ENCODE peak calls at places on chromosomes 7 and 10, in five cellular contexts. One of them, this sample, is unnamed.

GRCh38 chr10:101624526-101625102 is 36.5 kb downstream of the DPCD start:
- DNase-seq in progenitor cell of endocrine pancreas: no peak
- DNase-seq in ascending aorta: no peak
- DNase-seq in GM13977: no peak
- DNase-seq in AG04449: no peak
- DNase-seq in this sample: no peak

GRCh38 chr10:71740069-71740468 is 20.5 kb upstream of the C10orf105 start:
- DNase-seq in progenitor cell of endocrine pancreas: no peak
- DNase-seq in ascending aorta: no peak
- DNase-seq in GM13977: no peak
- DNase-seq in AG04449: peak
- DNase-seq in this sample: no peak

GRCh38 chr10:57482259-57482658 is 785.4 kb downstream of the IPMK start:
- DNase-seq in progenitor cell of endocrine pancreas: no peak
- DNase-seq in ascending aorta: no peak
- DNase-seq in GM13977: no peak
- DNase-seq in AG04449: no peak
- DNase-seq in this sample: no peak

GRCh38 chr10:84365339-84365881 is 37.0 kb downstream of the CCSER2 start:
- DNase-seq in progenitor cell of endocrine pancreas: no peak
- DNase-seq in ascending aorta: no peak
- DNase-seq in GM13977: no peak
- DNase-seq in AG04449: no peak
- DNase-seq in this sample: no peak

GRCh38 chr7:142383826-142384507 is 126.1 kb upstream of the PRSS58 start:
- DNase-seq in progenitor cell of endocrine pancreas: no peak
- DNase-seq in ascending aorta: no peak
- DNase-seq in GM13977: no peak
- DNase-seq in AG04449: no peak
- DNase-seq in this sample: peak

GRCh38 chr7:4725014-4725951 is 43.2 kb downstream of the FOXK1 start:
- DNase-seq in progenitor cell of endocrine pancreas: no peak
- DNase-seq in ascending aorta: peak
- DNase-seq in GM13977: peak
- DNase-seq in AG04449: peak
- DNase-seq in this sample: peak

GRCh38 chr7:2001601-2002442 is 230.9 kb downstream of the MAD1L1 start:
- DNase-seq in progenitor cell of endocrine pancreas: no peak
- DNase-seq in ascending aorta: peak
- DNase-seq in GM13977: no peak
- DNase-seq in AG04449: no peak
- DNase-seq in this sample: no peak

GRCh38 chr7:94216944-94217461 is 177.7 kb upstream of the COL1A2 start:
- DNase-seq in progenitor cell of endocrine pancreas: no peak
- DNase-seq in ascending aorta: no peak
- DNase-seq in GM13977: no peak
- DNase-seq in AG04449: no peak
- DNase-seq in this sample: no peak

GRCh38 chr10:44462338-44462914 is 77.5 kb upstream of the CXCL12 start:
- DNase-seq in progenitor cell of endocrine pancreas: no peak
- DNase-seq in ascending aorta: no peak
- DNase-seq in GM13977: no peak
- DNase-seq in AG04449: no peak
- DNase-seq in this sample: no peak

GRCh38 chr7:1136841-1137516 is 23.0 kb downstream of the ZFAND2A start:
- DNase-seq in progenitor cell of endocrine pancreas: no peak
- DNase-seq in ascending aorta: no peak
- DNase-seq in GM13977: no peak
- DNase-seq in AG04449: no peak
- DNase-seq in this sample: no peak

GRCh38 chr7:158377800-158378623 is 209.6 kb downstream of the PTPRN2 start:
- DNase-seq in progenitor cell of endocrine pancreas: no peak
- DNase-seq in ascending aorta: no peak
- DNase-seq in GM13977: no peak
- DNase-seq in AG04449: no peak
- DNase-seq in this sample: no peak

GRCh38 chr7:70595741-70596574 is 536.0 kb upstream of the GALNT17 start:
- DNase-seq in progenitor cell of endocrine pancreas: peak
- DNase-seq in ascending aorta: no peak
- DNase-seq in GM13977: peak
- DNase-seq in AG04449: no peak
- DNase-seq in this sample: peak

GRCh38 chr10:132900211-132900756 is 42.1 kb downstream of the CFAP46 start:
- DNase-seq in progenitor cell of endocrine pancreas: no peak
- DNase-seq in ascending aorta: no peak
- DNase-seq in GM13977: no peak
- DNase-seq in AG04449: no peak
- DNase-seq in this sample: no peak

GRCh38 chr10:124149681-124150080 is 56.3 kb upstream of the CHST15 start:
- DNase-seq in progenitor cell of endocrine pancreas: no peak
- DNase-seq in ascending aorta: no peak
- DNase-seq in GM13977: no peak
- DNase-seq in AG04449: no peak
- DNase-seq in this sample: no peak

GRCh38 chr10:34194259-34194658 is 620.8 kb downstream of the PARD3 start:
- DNase-seq in progenitor cell of endocrine pancreas: no peak
- DNase-seq in ascending aorta: no peak
- DNase-seq in GM13977: no peak
- DNase-seq in AG04449: peak
- DNase-seq in this sample: no peak

GRCh38 chr10:27390681-27391080 is 113.4 kb upstream of the RAB18 start:
- DNase-seq in progenitor cell of endocrine pancreas: no peak
- DNase-seq in ascending aorta: no peak
- DNase-seq in GM13977: no peak
- DNase-seq in AG04449: peak
- DNase-seq in this sample: no peak

GRCh38 chr10:8600192-8600591 is 545.7 kb downstream of the GATA3 start:
- DNase-seq in progenitor cell of endocrine pancreas: no peak
- DNase-seq in ascending aorta: no peak
- DNase-seq in GM13977: no peak
- DNase-seq in AG04449: no peak
- DNase-seq in this sample: peak

GRCh38 chr7:155296788-155297516 is 726 bp upstream of the INSIG1 start:
- DNase-seq in progenitor cell of endocrine pancreas: no peak
- DNase-seq in ascending aorta: no peak
- DNase-seq in GM13977: peak
- DNase-seq in AG04449: no peak
- DNase-seq in this sample: peak

GRCh38 chr7:50226669-50227068 is 77.8 kb upstream of the IKZF1 start:
- DNase-seq in progenitor cell of endocrine pancreas: no peak
- DNase-seq in ascending aorta: no peak
- DNase-seq in GM13977: peak
- DNase-seq in AG04449: no peak
- DNase-seq in this sample: peak

GRCh38 chr7:50226139-50226538 is 78.4 kb upstream of the IKZF1 start:
- DNase-seq in progenitor cell of endocrine pancreas: no peak
- DNase-seq in ascending aorta: no peak
- DNase-seq in GM13977: no peak
- DNase-seq in AG04449: no peak
- DNase-seq in this sample: no peak

GRCh38 chr7:50227623-50228618 is 76.6 kb upstream of the IKZF1 start:
- DNase-seq in progenitor cell of endocrine pancreas: no peak
- DNase-seq in ascending aorta: no peak
- DNase-seq in GM13977: no peak
- DNase-seq in AG04449: no peak
- DNase-seq in this sample: no peak

GRCh38 chr7:50229964-50230363 is 74.6 kb upstream of the IKZF1 start:
- DNase-seq in progenitor cell of endocrine pancreas: no peak
- DNase-seq in ascending aorta: no peak
- DNase-seq in GM13977: no peak
- DNase-seq in AG04449: no peak
- DNase-seq in this sample: no peak
- TF ChIP-seq CTCF in progenitor cell of endocrine pancreas: peak
- TF ChIP-seq CTCF in ascending aorta: no peak
- TF ChIP-seq CTCF in GM13977: peak
- TF ChIP-seq CTCF in AG04449: no peak
- TF ChIP-seq CTCF in this sample: peak

GRCh38 chr7:150874401-150875198 is 22.3 kb downstream of the AOC1 start:
- DNase-seq in progenitor cell of endocrine pancreas: no peak
- DNase-seq in ascending aorta: no peak
- DNase-seq in GM13977: peak
- DNase-seq in AG04449: no peak
- DNase-seq in this sample: no peak

GRCh38 chr7:150879345-150879744 is 27.0 kb downstream of the AOC1 start:
- DNase-seq in progenitor cell of endocrine pancreas: no peak
- DNase-seq in ascending aorta: no peak
- DNase-seq in GM13977: no peak
- DNase-seq in AG04449: no peak
- DNase-seq in this sample: no peak

GRCh38 chr7:150875791-150876190 is 23.5 kb downstream of the AOC1 start:
- DNase-seq in progenitor cell of endocrine pancreas: no peak
- DNase-seq in ascending aorta: no peak
- DNase-seq in GM13977: no peak
- DNase-seq in AG04449: no peak
- DNase-seq in this sample: no peak

GRCh38 chr7:150877545-150877944 is 25.2 kb downstream of the AOC1 start:
- DNase-seq in progenitor cell of endocrine pancreas: no peak
- DNase-seq in ascending aorta: no peak
- DNase-seq in GM13977: no peak
- DNase-seq in AG04449: no peak
- DNase-seq in this sample: no peak

DNA sequence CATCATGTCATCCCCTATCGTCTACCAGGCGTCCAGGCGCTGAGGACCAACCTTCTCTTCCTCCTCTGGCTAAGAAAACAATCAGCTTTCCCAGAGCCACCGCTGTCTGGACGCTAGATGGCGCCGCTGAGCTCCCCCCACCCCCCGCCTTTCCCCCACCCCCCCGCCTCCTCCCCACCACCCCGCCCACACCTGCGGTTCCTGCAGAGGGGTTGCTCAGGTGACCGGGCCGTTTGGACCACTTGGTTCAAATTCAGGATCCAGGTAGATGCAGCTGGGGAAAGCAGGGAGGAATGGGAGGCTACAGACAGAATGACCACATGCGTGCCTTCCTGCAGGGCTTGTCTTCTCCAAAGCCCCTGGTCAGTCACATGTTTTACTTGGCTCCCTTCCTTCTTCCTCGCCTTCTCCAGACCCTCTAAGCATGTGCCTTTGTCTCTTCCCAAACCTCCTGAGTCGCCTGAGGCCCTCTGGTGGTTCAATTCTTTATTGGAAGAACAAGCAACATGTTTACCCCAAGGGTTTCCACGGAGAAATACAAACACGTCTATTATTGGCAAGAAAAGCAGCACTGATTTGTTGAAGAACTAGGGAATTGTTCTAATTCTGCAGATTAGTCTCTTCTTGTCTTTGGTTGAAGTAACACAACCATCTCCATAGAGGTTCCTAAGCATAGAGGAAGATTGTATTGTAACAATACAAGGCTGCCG is 24.7 kb downstream of the AOC1 start:
- DNase-seq in progenitor cell of endocrine pancreas: peak
- DNase-seq in ascending aorta: no peak
- DNase-seq in GM13977: peak
- DNase-seq in AG04449: no peak
- DNase-seq in this sample: peak
- TF ChIP-seq CTCF in progenitor cell of endocrine pancreas: peak
- TF ChIP-seq CTCF in ascending aorta: no peak
- TF ChIP-seq CTCF in GM13977: peak
- TF ChIP-seq CTCF in AG04449: peak
- TF ChIP-seq CTCF in this sample: no peak

GRCh38 chr7:20783716-20784310 is 2.9 kb downstream of the SP8 start:
- DNase-seq in progenitor cell of endocrine pancreas: no peak
- DNase-seq in ascending aorta: no peak
- DNase-seq in GM13977: no peak
- DNase-seq in AG04449: no peak
- DNase-seq in this sample: peak

GRCh38 chr7:20783131-20783715 is 3.5 kb downstream of the SP8 start:
- DNase-seq in progenitor cell of endocrine pancreas: no peak
- DNase-seq in ascending aorta: no peak
- DNase-seq in GM13977: no peak
- DNase-seq in AG04449: no peak
- DNase-seq in this sample: no peak

GRCh38 chr7:20786049-20786412 is 655 bp downstream of the SP8 start:
- DNase-seq in progenitor cell of endocrine pancreas: no peak
- DNase-seq in ascending aorta: no peak
- DNase-seq in GM13977: peak
- DNase-seq in AG04449: no peak
- DNase-seq in this sample: no peak

GRCh38 chr7:20785211-20786048 is 1.3 kb downstream of the SP8 start:
- DNase-seq in progenitor cell of endocrine pancreas: no peak
- DNase-seq in ascending aorta: no peak
- DNase-seq in GM13977: peak
- DNase-seq in AG04449: no peak
- DNase-seq in this sample: peak

DNA sequence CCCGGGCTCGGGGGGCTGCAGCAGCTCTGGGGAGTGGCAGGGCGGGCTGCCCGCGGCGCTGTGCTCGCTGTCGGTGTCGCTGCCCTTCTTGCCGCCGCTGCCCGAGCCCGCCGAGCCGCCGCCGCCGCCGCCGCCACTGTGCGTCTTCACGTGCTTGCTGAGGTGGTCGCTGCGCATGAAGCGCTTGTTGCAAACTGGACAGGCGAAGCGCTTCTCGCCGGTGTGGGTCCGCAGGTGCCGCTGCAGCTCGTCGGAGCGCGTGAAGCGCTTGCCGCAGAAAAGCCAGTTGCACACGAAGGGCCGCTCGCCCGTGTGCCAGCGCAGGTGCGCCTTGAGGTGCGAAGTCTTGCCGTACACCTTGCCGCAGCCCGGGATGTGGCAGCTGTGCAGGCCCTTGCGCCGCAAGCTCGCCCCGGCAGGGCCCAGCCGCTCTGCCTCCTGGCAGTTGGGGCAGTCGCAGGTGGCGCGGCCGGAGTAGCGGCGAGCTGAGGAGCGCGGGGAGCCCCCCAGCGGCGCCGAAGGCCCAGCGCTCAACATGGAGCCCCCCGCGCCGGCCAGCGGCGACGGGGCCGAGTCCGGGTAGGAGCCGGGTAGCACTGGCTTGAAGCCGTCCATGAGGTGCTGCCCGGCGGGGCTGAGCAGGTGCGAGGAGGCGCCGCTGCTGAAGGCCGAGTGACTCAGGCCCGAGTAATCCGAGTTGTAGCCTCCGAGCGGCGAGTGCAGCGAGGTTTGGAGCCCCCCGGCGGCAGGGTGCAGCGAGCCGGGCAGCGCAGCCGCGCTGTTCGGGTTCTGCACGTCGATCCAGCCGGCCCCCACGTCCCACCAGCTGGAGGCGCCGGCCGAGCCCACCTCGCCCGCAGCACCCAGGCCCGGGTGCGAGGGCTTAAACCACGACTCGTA is 2.1 kb downstream of the SP8 start:
- DNase-seq in progenitor cell of endocrine pancreas: no peak
- DNase-seq in ascending aorta: no peak
- DNase-seq in GM13977: peak
- DNase-seq in AG04449: no peak
- DNase-seq in this sample: peak
- TF ChIP-seq CTCF in progenitor cell of endocrine pancreas: peak
- TF ChIP-seq CTCF in ascending aorta: no peak
- TF ChIP-seq CTCF in GM13977: no peak
- TF ChIP-seq CTCF in AG04449: no peak
- TF ChIP-seq CTCF in this sample: no peak

DNA sequence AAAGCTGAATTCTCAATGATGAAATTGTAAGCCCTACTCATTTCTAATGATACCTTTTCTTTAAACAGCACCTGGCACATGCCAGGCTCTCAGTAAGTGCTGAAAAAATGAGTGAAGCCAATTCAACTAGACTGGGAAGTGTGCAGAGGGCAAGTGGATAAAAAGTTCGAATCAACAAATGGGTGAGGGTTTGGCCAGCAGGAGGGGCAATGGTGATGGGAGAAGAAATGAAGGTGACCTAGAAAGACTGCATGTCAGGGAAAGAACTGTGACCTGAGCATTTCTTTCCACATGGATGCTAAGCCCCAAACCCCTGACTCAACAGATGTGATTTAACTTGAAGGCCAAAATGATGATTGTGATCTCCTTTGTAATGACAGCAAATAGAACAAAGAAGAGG is 54.6 kb downstream of the DKK1 start:
- DNase-seq in progenitor cell of endocrine pancreas: no peak
- DNase-seq in ascending aorta: no peak
- DNase-seq in GM13977: no peak
- DNase-seq in AG04449: no peak
- DNase-seq in this sample: no peak
- TF ChIP-seq CTCF in progenitor cell of endocrine pancreas: no peak
- TF ChIP-seq CTCF in ascending aorta: no peak
- TF ChIP-seq CTCF in GM13977: no peak
- TF ChIP-seq CTCF in AG04449: no peak
- TF ChIP-seq CTCF in this sample: no peak